ENCODE peak calls at places on chromosomes 7 and 10, in six cellular contexts. Y, V, F, Q, P and J are unnamed samples.

GRCh38 chr7:158924956-158925355 is 68.6 kb downstream of the DYNC2I1 start:
- DNase-seq in Y (no peak), V (no peak), F (peak; percentile 17), Q (no peak), P (no peak), J (no peak)

GRCh38 chr10:129341131-129341530 is 125.9 kb upstream of the MGMT start:
- DNase-seq in Y (no peak), V (no peak), F (no peak), Q (no peak), P (no peak), J (no peak)

GRCh38 chr10:72693599-72693915 is 1.6 kb downstream of the MCU start:
- DNase-seq in Y (no peak), V (no peak), F (no peak), Q (no peak), P (peak; percentile 7), J (no peak)

GRCh38 chr7:143906895-143907294 is 4.9 kb upstream of the TCAF1 start:
- DNase-seq in Y (no peak), V (no peak), F (no peak), Q (peak; percentile 97), P (no peak), J (no peak)

GRCh38 chr10:21494221-21495001 is 31.1 kb downstream of the SKIDA1 start:
- DNase-seq in Y (no peak), V (no peak), F (peak; percentile 27), Q (no peak), P (no peak), J (peak; percentile 61)

GRCh38 chr10:129758591-129759021 is 205.5 kb downstream of the EBF3 start:
- DNase-seq in Y (no peak), V (no peak), F (no peak), Q (no peak), P (no peak), J (no peak)

GRCh38 chr10:31927597-31928530 is 767 bp downstream of the ARHGAP12 start:
- DNase-seq in Y (peak; percentile 47), V (no peak), F (peak; percentile 69), Q (peak; percentile 74), P (peak; percentile 52), J (peak; percentile 80)

GRCh38 chr10:132452651-132453469 is 55.9 kb downstream of the PWWP2B start:
- DNase-seq in Y (peak; percentile 85), V (no peak), F (peak; percentile 61), Q (peak; percentile 49), P (peak; percentile 91), J (peak; percentile 79)

GRCh38 chr7:152924238-152924637 is 164.7 kb downstream of the ACTR3B start:
- DNase-seq in Y (no peak), V (no peak), F (no peak), Q (no peak), P (no peak), J (no peak)

GRCh38 chr7:54545241-54545563 is 3.0 kb downstream of the VSTM2A start:
- DNase-seq in Y (no peak), V (no peak), F (no peak), Q (no peak), P (no peak), J (no peak)

GRCh38 chr10:63819753-63820347 is 298.6 kb downstream of the REEP3 start:
- DNase-seq in Y (peak; percentile 28), V (no peak), F (peak; percentile 78), Q (peak; percentile 33), P (peak; percentile 31), J (peak; percentile 37)

GRCh38 chr7:8597565-8597964 is 164.2 kb downstream of the NXPH1 start:
- DNase-seq in Y (no peak), V (no peak), F (no peak), Q (no peak), P (no peak), J (no peak)

GRCh38 chr10:132665946-132666732 is 119.8 kb downstream of the NKX6-2 start:
- DNase-seq in Y (peak; percentile 82), V (no peak), F (peak; percentile 96), Q (no peak), P (peak; percentile 22), J (peak; percentile 89)

GRCh38 chr7:106279425-106280182 is 5.2 kb downstream of the NAMPT start:
- DNase-seq in Y (no peak), V (no peak), F (no peak), Q (no peak), P (peak; percentile 64), J (peak; percentile 11)

GRCh38 chr10:48517482-48517881 is 87.4 kb downstream of the ARHGAP22 start:
- DNase-seq in Y (no peak), V (no peak), F (no peak), Q (no peak), P (no peak), J (no peak)

GRCh38 chr10:29646238-29646902 is 11.6 kb upstream of the SVIL start:
- DNase-seq in Y (no peak), V (no peak), F (peak; percentile 41), Q (no peak), P (no peak), J (peak; percentile 44)

GRCh38 chr7:157684157-157684595 is 347.4 kb downstream of the DNAJB6 start:
- DNase-seq in Y (no peak), V (no peak), F (no peak), Q (no peak), P (no peak), J (no peak)

GRCh38 chr10:114694735-114695134 is 36.7 kb upstream of the ABLIM1 start:
- DNase-seq in Y (peak; percentile 73), V (no peak), F (peak; percentile 62), Q (peak; percentile 35), P (peak; percentile 38), J (peak; percentile 56)

GRCh38 chr10:26043469-26043868 is 109.4 kb downstream of the MYO3A start:
- DNase-seq in Y (no peak), V (no peak), F (no peak), Q (no peak), P (no peak), J (no peak)

GRCh38 chr10:26044123-26044749 is 110.2 kb downstream of the MYO3A start:
- DNase-seq in Y (no peak), V (no peak), F (no peak), Q (no peak), P (no peak), J (no peak)

GRCh38 chr10:26046073-26046684 is 112.2 kb downstream of the MYO3A start:
- DNase-seq in Y (no peak), V (no peak), F (no peak), Q (no peak), P (no peak), J (no peak)

GRCh38 chr10:26052326-26052725 is 118.3 kb downstream of the MYO3A start:
- DNase-seq in Y (no peak), V (no peak), F (no peak), Q (no peak), P (no peak), J (no peak)

GRCh38 chr10:26048756-26049155 is 114.7 kb downstream of the MYO3A start:
- DNase-seq in Y (no peak), V (no peak), F (no peak), Q (no peak), P (no peak), J (no peak)
- TF ChIP-seq MAX in Y (no peak), V (no peak), F (no peak), Q (no peak), P (no peak), J (no peak)

GRCh38 chr7:51299391-51300133 is 17.0 kb downstream of the COBL start:
- DNase-seq in Y (no peak), V (no peak), F (no peak), Q (no peak), P (no peak), J (no peak)

GRCh38 chr7:51295435-51296269 is 21.0 kb downstream of the COBL start:
- DNase-seq in Y (no peak), V (no peak), F (no peak), Q (no peak), P (no peak), J (no peak)

GRCh38 chr7:51298912-51299311 is 17.7 kb downstream of the COBL start:
- DNase-seq in Y (no peak), V (no peak), F (no peak), Q (no peak), P (no peak), J (no peak)

GRCh38 chr7:51300762-51301674 is 15.6 kb downstream of the COBL start:
- DNase-seq in Y (no peak), V (no peak), F (no peak), Q (no peak), P (no peak), J (no peak)

DNA sequence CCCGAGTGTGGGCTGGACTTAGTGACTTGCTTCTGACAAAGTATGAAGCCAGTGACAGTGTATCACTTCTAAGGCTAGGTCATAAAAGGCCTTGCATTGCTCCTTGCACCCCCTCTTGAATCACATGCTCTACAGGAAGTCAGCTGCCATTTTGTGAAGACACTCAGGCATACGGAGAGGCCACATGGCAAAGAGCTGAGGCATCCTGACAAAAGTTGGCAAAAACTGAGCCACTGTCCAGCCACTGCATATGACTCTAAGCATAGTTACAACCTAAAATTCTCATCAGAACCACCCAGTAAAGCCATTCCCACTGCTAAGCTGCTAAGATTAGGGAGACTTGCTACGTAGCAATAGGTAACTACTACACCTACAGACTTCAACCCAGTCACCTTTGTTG is 18.6 kb downstream of the COBL start:
- DNase-seq in Y (no peak), V (no peak), F (no peak), Q (no peak), P (no peak), J (no peak)
- TF ChIP-seq MYC in Y (no peak), V (no peak), F (no peak), Q (no peak), P (no peak), J (no peak)

GRCh38 chr7:81415181-81415580 is 354.7 kb downstream of the HGF start:
- DNase-seq in Y (no peak), V (no peak), F (no peak), Q (no peak), P (no peak), J (no peak)
- TF ChIP-seq MAX in Y (no peak), V (no peak), F (no peak), Q (no peak), P (no peak), J (no peak)

GRCh38 chr7:20164420-20165145 is 52.6 kb downstream of the MACC1 start:
- DNase-seq in Y (no peak), V (no peak), F (no peak), Q (no peak), P (no peak), J (peak; percentile 28)
- TF ChIP-seq MYC in Y (no peak), V (no peak), F (no peak), Q (no peak), P (no peak), J (no peak)